ENCODE peak calls at places on chromosomes 12 and 14, in six cellular contexts. T is fibroblast of lung, G is Peyer's patch, J is brain microvascular endothelial cell, D is RWPE1, L is IMR-90. O is an unnamed sample.

GRCh38 chr12:105835505-105835904 is 303.2 kb downstream of the NUAK1 start:
- DNase-seq in L (no peak), T (no peak), G (no peak), D (no peak), J (no peak), O (no peak)

GRCh38 chr12:56188786-56189335 is 422 bp downstream of the SMARCC2 start:
- DNase-seq in D (no peak), G (no peak), T (no peak), L (no peak), J (no peak), O (no peak)

GRCh38 chr14:90808759-90809529 is 7.3 kb downstream of the TTC7B start:
- DNase-seq in J (peak; percentile 34), L (peak; percentile 25), D (no peak), G (no peak), T (peak; percentile 58), O (no peak)

GRCh38 chr12:91215940-91216454 is 33.4 kb upstream of the DCN start:
- DNase-seq in J (peak; percentile 16), G (no peak), D (no peak), L (peak; percentile 95), T (peak; percentile 69), O (no peak)

GRCh38 chr12:27964123-27964522 is 8.4 kb downstream of the PTHLH start:
- DNase-seq in J (no peak), G (no peak), D (no peak), T (no peak), L (peak; percentile 42), O (no peak)

GRCh38 chr12:53051058-53051880 is 1.4 kb downstream of the TNS2 start:
- DNase-seq in J (peak; percentile 63), T (peak; percentile 55), D (no peak), G (peak; percentile 68), L (peak; percentile 70), O (no peak)

GRCh38 chr12:71415336-71416231 is 24.0 kb upstream of the LGR5 start:
- DNase-seq in J (peak; percentile 41), L (peak; percentile 59), T (peak; percentile 36), G (no peak), D (peak; percentile 43), O (peak; percentile 11)

GRCh38 chr12:62631531-62632520 is 165.2 kb downstream of the MON2 start:
- DNase-seq in T (peak; percentile 91), J (peak; percentile 81), L (peak; percentile 61), G (peak; percentile 75), D (peak; percentile 46), O (peak; percentile 66)

GRCh38 chr14:71165121-71165574 is 257.9 kb downstream of the PCNX1 start:
- DNase-seq in J (no peak), T (peak; percentile 69), L (peak; percentile 6), D (no peak), G (peak; percentile 74), O (no peak)

GRCh38 chr12:124469193-124469888 is 98.1 kb downstream of the NCOR2 start:
- DNase-seq in J (no peak), G (no peak), L (no peak), T (no peak), D (no peak), O (no peak)

GRCh38 chr14:89543420-89543790 is 126.4 kb upstream of the FOXN3 start:
- DNase-seq in J (no peak), D (no peak), G (no peak), T (peak; percentile 57), L (no peak), O (no peak)

GRCh38 chr14:24071144-24071697 is at the start of gene CPNE6:
- DNase-seq in D (no peak), G (no peak), J (no peak), T (no peak), L (no peak), O (no peak)

GRCh38 chr14:68762944-68763831 is 29.7 kb downstream of the ZFP36L1 start:
- DNase-seq in D (no peak), G (no peak), L (peak; percentile 76), J (no peak), T (peak; percentile 75), O (no peak)

GRCh38 chr14:70982204-70982603 is 74.9 kb downstream of the PCNX1 start:
- DNase-seq in D (no peak), G (no peak), T (no peak), J (no peak), L (no peak), O (no peak)

GRCh38 chr12:5872745-5873144 is 72.3 kb downstream of the ANO2 start:
- DNase-seq in J (peak; percentile 4), T (peak; percentile 3), D (peak; percentile 20), L (peak; percentile 20), G (no peak), O (no peak)

GRCh38 chr12:82567688-82568087 is 119.0 kb upstream of the TMTC2 start:
- DNase-seq in G (no peak), L (no peak), J (no peak), T (no peak), D (no peak), O (no peak)

GRCh38 chr14:88493392-88494185 is 61.2 kb downstream of the PTPN21 start:
- DNase-seq in L (no peak), T (no peak), J (no peak), G (no peak), D (no peak), O (no peak)

GRCh38 chr14:68248481-68249255 is 429.1 kb downstream of the RAD51B start:
- DNase-seq in D (peak; percentile 39), L (peak; percentile 78), T (peak; percentile 81), J (no peak), G (no peak), O (peak; percentile 58)

GRCh38 chr14:96631030-96631429 is 128.8 kb downstream of the PAPOLA start:
- DNase-seq in J (no peak), L (no peak), G (no peak), D (no peak), T (no peak), O (no peak)

GRCh38 chr14:75724414-75725204 is 63.6 kb downstream of the TTLL5 start:
- DNase-seq in G (no peak), T (no peak), J (no peak), D (no peak), L (no peak), O (no peak)

DNA sequence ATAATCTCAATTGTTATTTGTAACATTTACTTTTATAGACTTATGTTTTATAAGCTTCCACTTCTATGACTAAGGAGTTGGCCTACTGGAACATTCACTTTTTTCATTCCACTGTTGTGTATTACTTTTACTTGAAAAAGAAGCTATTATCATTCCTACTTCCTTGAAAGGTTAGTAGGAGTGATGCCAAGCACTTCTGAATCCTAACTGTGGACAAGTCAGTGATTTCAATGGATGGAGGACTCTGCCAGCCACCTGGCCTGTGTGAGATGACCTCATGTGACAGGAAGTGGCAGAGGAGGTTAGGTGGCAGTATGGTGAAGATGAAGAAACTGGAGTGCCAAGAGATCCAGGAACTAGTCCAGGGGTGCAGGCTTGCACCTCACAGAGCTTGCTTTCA is 46.0 kb downstream of the TECPR2 start:
- DNase-seq in G (no peak), J (no peak), D (no peak), T (no peak), L (peak; percentile 7), O (no peak)
- TF ChIP-seq CTCF in G (no peak), J (no peak), D (no peak), T (no peak), L (no peak), O (no peak)

DNA sequence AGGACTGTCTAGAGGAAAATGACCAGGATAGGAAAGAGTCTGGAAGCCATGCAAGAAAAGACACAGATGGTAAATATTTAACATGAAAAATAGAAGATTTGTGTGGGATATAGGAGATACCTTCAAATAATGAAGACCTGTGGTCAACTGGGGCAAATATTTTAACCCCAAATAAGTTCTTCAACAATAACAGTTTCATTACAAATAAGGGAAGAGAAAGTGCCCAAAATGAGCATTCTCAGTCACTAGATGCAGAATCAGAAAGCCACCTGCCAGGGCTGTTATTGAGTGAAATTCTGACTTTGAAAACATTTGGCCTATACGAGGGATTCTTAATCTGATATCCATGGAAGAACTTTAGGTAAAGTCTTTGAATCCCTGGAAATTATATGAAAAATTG is 231.2 kb upstream of the PLEKHG7 start:
- DNase-seq in L (no peak), J (no peak), D (no peak), G (no peak), T (no peak), O (no peak)
- TF ChIP-seq CTCF in L (no peak), J (no peak), D (no peak), G (no peak), T (no peak), O (no peak)

DNA sequence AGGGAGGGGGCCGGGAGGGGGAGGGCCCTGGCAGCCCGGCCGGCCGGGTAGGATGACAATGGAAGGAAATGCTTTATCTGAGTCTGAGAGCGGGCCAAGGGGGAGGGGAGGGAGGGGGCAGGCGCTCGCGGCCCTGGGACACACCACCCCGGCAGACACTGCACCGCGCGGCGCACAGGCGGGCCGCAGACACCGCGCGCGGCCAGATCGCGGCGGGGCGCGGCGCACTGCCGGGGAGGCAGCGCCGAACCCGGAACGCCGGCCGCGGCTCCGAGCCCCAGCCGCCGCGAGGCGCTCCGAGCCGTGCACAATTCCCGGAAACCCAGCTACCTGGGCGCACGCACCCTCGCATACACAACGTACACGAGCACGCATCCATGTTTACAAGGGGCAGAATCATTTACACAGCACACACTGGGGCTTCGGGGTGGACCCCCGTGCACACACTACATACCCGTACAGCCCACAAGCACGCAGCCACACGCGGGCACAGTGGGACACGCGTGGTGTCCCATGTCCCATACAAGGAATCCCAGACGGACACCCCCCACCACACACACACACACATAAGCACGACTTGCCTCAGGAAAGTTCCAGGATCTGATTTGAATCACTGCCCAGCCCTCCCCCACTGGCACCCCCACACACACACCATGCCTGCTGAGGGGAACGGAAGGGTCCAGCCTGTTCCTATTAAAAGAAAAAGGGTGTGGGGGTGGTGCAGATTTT is at the start of gene HDAC7:
- DNase-seq in D (peak; percentile 88), G (peak; percentile 82), T (peak; percentile 87), J (peak; percentile 83), L (peak; percentile 72), O (peak; percentile 75)
- TF ChIP-seq CTCF in D (no peak), G (peak; percentile 13), T (no peak), J (no peak), L (no peak), O (no peak)

GRCh38 chr12:41193321-41193720 is 5.2 kb downstream of the PDZRN4 start:
- DNase-seq in T (no peak), L (no peak), G (no peak), D (no peak), J (no peak), O (no peak)

GRCh38 chr12:41189395-41190251 is 1.5 kb downstream of the PDZRN4 start:
- DNase-seq in G (peak; percentile 32), T (no peak), L (no peak), D (no peak), J (no peak), O (no peak)

GRCh38 chr12:41188841-41189394 is 798 bp downstream of the PDZRN4 start:
- DNase-seq in T (no peak), L (no peak), J (no peak), G (no peak), D (no peak), O (no peak)

GRCh38 chr12:41188058-41188840 is at the start of gene PDZRN4:
- DNase-seq in L (no peak), D (no peak), G (peak; percentile 46), T (no peak), J (no peak), O (no peak)

DNA sequence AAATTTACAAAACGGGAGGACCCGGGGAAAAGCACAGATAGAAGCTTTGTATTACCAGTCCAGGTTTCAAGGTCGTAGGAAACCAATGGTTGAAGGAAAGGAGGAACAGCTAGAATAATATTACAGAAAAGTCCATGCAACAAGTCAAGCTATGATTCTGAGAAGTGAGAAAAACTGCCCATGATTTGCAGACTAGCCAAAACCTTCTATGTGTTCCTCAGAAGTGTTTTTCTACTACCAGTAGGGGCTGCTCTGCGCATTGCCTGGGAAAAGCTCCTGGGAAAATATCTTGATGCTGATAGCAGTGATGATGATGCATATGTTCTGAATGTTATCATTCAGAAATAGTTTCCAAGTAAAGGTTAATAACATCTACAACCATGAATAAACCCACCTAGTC is 2.2 kb downstream of the PDZRN4 start:
- DNase-seq in J (peak; percentile 34), D (no peak), T (peak; percentile 20), L (no peak), G (no peak), O (no peak)
- TF ChIP-seq CTCF in J (peak; percentile 74), D (peak; percentile 22), T (peak; percentile 45), L (peak; percentile 16), G (no peak), O (peak; percentile 53)